ENCODE peak calls at places on chromosome 12, in four cellular contexts. Z is stimulated activated CD8-positive, alpha-beta memory T cell treated with anti-CD3 and anti-CD28 coated beads, Interleukin-4, amount 100 ng/mL, for 1 hour; I is HT-29; P is H7. V is an unnamed sample.

GRCh38 chr12:105995986-105996385 is 142.8 kb downstream of the NUAK1 start:
- DNase-seq in Z (no peak), I (no peak), P (no peak), V (no peak)

GRCh38 chr12:91064640-91065039 is 6.8 kb upstream of the KERA start:
- DNase-seq in Z (no peak), I (no peak), P (no peak), V (no peak)

GRCh38 chr12:25690996-25691864 is 138.1 kb upstream of the LMNTD1 start:
- DNase-seq in Z (no peak), I (no peak), P (no peak), V (no peak)

GRCh38 chr12:79686171-79686570 is 4.6 kb downstream of the PAWR start:
- DNase-seq in Z (no peak), I (peak), P (no peak), V (no peak)

GRCh38 chr12:85468356-85469157 is 188.5 kb downstream of the ALX1 start:
- DNase-seq in Z (no peak), I (peak), P (peak), V (peak)

GRCh38 chr12:105409881-105410471 is 79.5 kb downstream of the C12orf75 start:
- DNase-seq in Z (no peak), I (peak), P (no peak), V (peak)

GRCh38 chr12:2288001-2288400 is 235.2 kb downstream of the CACNA1C start:
- DNase-seq in Z (no peak), I (no peak), P (no peak), V (no peak)

GRCh38 chr12:107594995-107595394 is 90.6 kb upstream of the PWP1 start:
- DNase-seq in Z (no peak), I (no peak), P (no peak), V (no peak)

GRCh38 chr12:71477609-71478008 is 38.0 kb downstream of the LGR5 start:
- DNase-seq in Z (no peak), I (no peak), P (no peak), V (no peak)

GRCh38 chr12:3595721-3596120 is 104.7 kb downstream of the PRMT8 start:
- DNase-seq in Z (no peak), I (no peak), P (no peak), V (peak)

GRCh38 chr12:97024393-97024792 is 117.3 kb downstream of the NEDD1 start:
- DNase-seq in Z (no peak), I (no peak), P (no peak), V (no peak)

GRCh38 chr12:76927170-76927784 is 48.5 kb upstream of the CSRP2 start:
- DNase-seq in Z (no peak), I (peak), P (peak), V (peak)

GRCh38 chr12:24360057-24360456 is 410.6 kb upstream of the SOX5 start:
- DNase-seq in Z (no peak), I (no peak), P (no peak), V (peak)

GRCh38 chr12:7068240-7068993 is 7.9 kb downstream of the C1S start:
- DNase-seq in Z (no peak), I (no peak), P (no peak), V (no peak)

GRCh38 chr12:64407342-64408223 is 3.4 kb downstream of the XPOT start:
- DNase-seq in Z (no peak), I (no peak), P (no peak), V (no peak)

GRCh38 chr12:65818454-65819382 is 5.6 kb upstream of the HMGA2 start:
- DNase-seq in Z (no peak), I (no peak), P (no peak), V (no peak)

GRCh38 chr12:103580026-103580425 is 7.0 kb upstream of the STAB2 start:
- DNase-seq in Z (no peak), I (no peak), P (peak), V (no peak)

GRCh38 chr12:117322428-117322827 is 39.0 kb downstream of the NOS1 start:
- DNase-seq in Z (no peak), I (no peak), P (no peak), V (no peak)

GRCh38 chr12:65229441-65229840 is 49.0 kb upstream of the MSRB3 start:
- DNase-seq in Z (no peak), I (peak), P (no peak), V (peak)

GRCh38 chr12:69415471-69416275 is 54.5 kb upstream of the FRS2 start:
- DNase-seq in Z (no peak), I (peak), P (peak), V (peak)

V was measured in SW480.